ENCODE peak calls at places on chromosomes 11 and 22, in five cellular contexts. P is transverse colon, C is cardiac fibroblast, B is epithelial cell of esophagus, I is omental fat pad. A is an unnamed sample.

GRCh38 chr22:17949926-17950473 is 74.4 kb downstream of the MICAL3 start:
- DNase-seq in P (no peak), C (no peak), B (no peak), I (no peak), A (no peak)

GRCh38 chr22:37358917-37359316 is 68.4 kb downstream of the ELFN2 start:
- DNase-seq in P (no peak), C (no peak), B (peak; percentile 28), I (no peak), A (no peak)

GRCh38 chr11:35146074-35146521 is 7.1 kb downstream of the CD44 start:
- DNase-seq in P (peak; percentile 50), C (no peak), B (peak; percentile 94), I (no peak), A (peak; percentile 90)

GRCh38 chr22:46797355-46797754 is 34.9 kb downstream of the TBC1D22A start:
- DNase-seq in P (no peak), C (peak; percentile 43), B (peak; percentile 72), I (no peak), A (no peak)

GRCh38 chr22:21972293-21972779 is 10.3 kb downstream of the TOP3B start:
- DNase-seq in P (peak; percentile 32), C (peak; percentile 46), B (peak; percentile 32), I (no peak), A (no peak)

GRCh38 chr22:41256254-41256897 is 15.6 kb upstream of the CHADL start:
- DNase-seq in P (no peak), C (peak; percentile 59), B (peak; percentile 93), I (no peak), A (no peak)

GRCh38 chr11:73274722-73275380 is 2.7 kb downstream of the P2RY6 start:
- DNase-seq in P (no peak), C (no peak), B (no peak), I (no peak), A (no peak)

GRCh38 chr11:6202036-6202435 is 3.0 kb downstream of the OR52W1 start:
- DNase-seq in P (no peak), C (no peak), B (no peak), I (no peak), A (no peak)

GRCh38 chr11:128472128-128473110 is 114.9 kb downstream of the ETS1 start:
- DNase-seq in P (no peak), C (peak; percentile 53), B (peak; percentile 33), I (no peak), A (peak; percentile 86)

GRCh38 chr11:130999086-130999485 is 82.8 kb upstream of the SNX19 start:
- DNase-seq in P (no peak), C (peak; percentile 73), B (peak; percentile 52), I (no peak), A (no peak)

GRCh38 chr11:77590194-77590591 is 440 bp downstream of the AQP11 start:
- DNase-seq in P (peak; percentile 57), C (peak; percentile 40), B (peak; percentile 37), I (no peak), A (no peak)

GRCh38 chr11:6812391-6813005 is 13.0 kb upstream of the OR6A2 start:
- DNase-seq in P (no peak), C (peak; percentile 50), B (peak; percentile 61), I (no peak), A (peak; percentile 15)

GRCh38 chr11:11075515-11076171 is 217.8 kb upstream of the ZBED5 start:
- DNase-seq in P (no peak), C (no peak), B (no peak), I (no peak), A (no peak)

GRCh38 chr11:99015634-99016454 is 4.9 kb upstream of the CNTN5 start:
- DNase-seq in P (no peak), C (peak; percentile 77), B (peak; percentile 56), I (no peak), A (peak; percentile 10)

GRCh38 chr11:5600374-5600851 is 4.0 kb downstream of the TRIM6 start:
- DNase-seq in P (peak; percentile 73), C (peak; percentile 95), B (peak; percentile 90), I (no peak), A (peak; percentile 59)

GRCh38 chr11:123537726-123538125 is 107.7 kb downstream of the GRAMD1B start:
- DNase-seq in P (no peak), C (no peak), B (peak; percentile 35), I (no peak), A (no peak)

GRCh38 chr11:108135845-108136599 is 14.7 kb downstream of the ACAT1 start:
- DNase-seq in P (no peak), C (peak; percentile 51), B (peak; percentile 42), I (no peak), A (no peak)

GRCh38 chr22:45649809-45650208 is 21.8 kb upstream of the ATXN10 start:
- DNase-seq in P (no peak), C (no peak), B (no peak), I (no peak), A (no peak)

GRCh38 chr11:66048525-66049313 is at the start of gene GAL3ST3:
- DNase-seq in P (no peak), C (no peak), B (no peak), I (no peak), A (no peak)

GRCh38 chr22:49583886-49584505 is 243.7 kb downstream of the BRD1 start:
- DNase-seq in P (peak; percentile 2), C (no peak), B (no peak), I (no peak), A (no peak)

GRCh38 chr22:30266445-30267381 is at the start of gene OSM:
- DNase-seq in P (peak; percentile 74), C (no peak), B (no peak), I (no peak), A (no peak)

GRCh38 chr11:66677599-66678375 is at the start of gene RBM4B:
- DNase-seq in P (peak; percentile 97), C (peak; percentile 96), B (peak; percentile 94), I (peak; percentile 96), A (peak; percentile 80)

GRCh38 chr11:121567988-121568387 is 115.2 kb upstream of the SORL1-AS1 start:
- DNase-seq in P (no peak), C (no peak), B (no peak), I (no peak), A (no peak)

GRCh38 chr11:25816411-25816810 is 515.5 kb upstream of the ANO3 start:
- DNase-seq in P (no peak), C (no peak), B (no peak), I (no peak), A (no peak)

GRCh38 chr11:108530426-108530825 is 32.2 kb upstream of the POGLUT3 start:
- DNase-seq in P (no peak), C (no peak), B (no peak), I (no peak), A (no peak)

GRCh38 chr11:97963528-97964331 is 1057.0 kb upstream of the CNTN5 start:
- DNase-seq in P (no peak), C (peak; percentile 46), B (no peak), I (no peak), A (no peak)

GRCh38 chr22:35893698-35894097 is 134.9 kb downstream of the RBFOX2 start:
- DNase-seq in P (no peak), C (peak; percentile 84), B (no peak), I (no peak), A (no peak)

GRCh38 chr11:130913268-130913667 is 3.0 kb downstream of the SNX19 start:
- DNase-seq in P (no peak), C (no peak), B (no peak), I (no peak), A (no peak)

GRCh38 chr11:128796275-128796674 is 70.8 kb downstream of the KCNJ1 start:
- DNase-seq in P (no peak), C (peak; percentile 40), B (no peak), I (no peak), A (peak; percentile 48)

GRCh38 chr22:50530857-50531545 is 1.2 kb upstream of the TYMP start:
- DNase-seq in P (peak; percentile 93), C (peak; percentile 93), B (peak; percentile 92), I (peak; percentile 79), A (no peak)

GRCh38 chr11:129331217-129331616 is 44.4 kb upstream of the BARX2 start:
- DNase-seq in P (peak; percentile 63), C (no peak), B (peak; percentile 67), I (no peak), A (no peak)

GRCh38 chr11:119374632-119375394 is 6.7 kb downstream of the USP2 start:
- DNase-seq in P (no peak), C (no peak), B (no peak), I (no peak), A (no peak)

GRCh38 chr11:115919341-115920086 is 415.3 kb upstream of the CADM1 start:
- DNase-seq in P (no peak), C (no peak), B (no peak), I (no peak), A (no peak)

GRCh38 chr11:66868726-66869291 is 11.9 kb downstream of the LRFN4 start:
- DNase-seq in P (peak; percentile 89), C (no peak), B (peak; percentile 66), I (no peak), A (peak; percentile 60)

GRCh38 chr11:117597083-117597482 is 199.9 kb downstream of the DSCAML1 start:
- DNase-seq in P (peak; percentile 19), C (peak; percentile 32), B (peak; percentile 64), I (no peak), A (no peak)

GRCh38 chr11:111878385-111878765 is 590 bp downstream of the FDXACB1 start:
- DNase-seq in P (no peak), C (peak; percentile 43), B (peak; percentile 54), I (no peak), A (no peak)